ENCODE peak calls at places on chromosome 17, in five cellular contexts. W is kidney epithelial cell, P is dorsolateral prefrontal cortex, K is brain microvascular endothelial cell, U is OCI-LY7. B is an unnamed sample.
A peak's percentile ranks its signal among the peaks of the same experiment; 100 is the strongest.

GRCh38 chr17:32015245-32016013 is 8.2 kb downstream of the LRRC37B start:
- DNase-seq in W (no peak), P (no peak), K (peak; percentile 58), U (no peak), B (no peak)

GRCh38 chr17:48644910-48645557 is 18.9 kb upstream of the HOXB9 start:
- DNase-seq in W (no peak), P (no peak), K (no peak), U (no peak), B (no peak)

GRCh38 chr17:73420897-73421296 is 109.1 kb upstream of the CDC42EP4 start:
- DNase-seq in W (no peak), P (no peak), K (peak; percentile 40), U (peak; percentile 34), B (no peak)

GRCh38 chr17:38415250-38416194 is 12.7 kb upstream of the ARHGAP23 start:
- DNase-seq in W (no peak), P (no peak), K (peak; percentile 31), U (peak; percentile 95), B (no peak)

GRCh38 chr17:75850928-75851692 is 4.0 kb downstream of the WBP2 start:
- DNase-seq in W (no peak), P (peak; percentile 69), K (no peak), U (no peak), B (no peak)

GRCh38 chr17:69239611-69240010 is 11.0 kb upstream of the ABCA10 start:
- DNase-seq in W (no peak), P (no peak), K (no peak), U (no peak), B (no peak)

GRCh38 chr17:76529643-76530488 is 7.6 kb downstream of the CYGB start:
- DNase-seq in W (no peak), P (no peak), K (peak; percentile 57), U (peak; percentile 39), B (peak; percentile 37)

GRCh38 chr17:50835563-50836231 is at the start of gene WFIKKN2:
- DNase-seq in W (no peak), P (no peak), K (no peak), U (no peak), B (no peak)

GRCh38 chr17:54527941-54528340 is 372.7 kb upstream of the TOM1L1 start:
- DNase-seq in W (no peak), P (no peak), K (no peak), U (no peak), B (no peak)

GRCh38 chr17:50642722-50643656 is 8.3 kb downstream of the ABCC3 start:
- DNase-seq in W (peak; percentile 39), P (no peak), K (no peak), U (no peak), B (no peak)

GRCh38 chr17:46796524-46796923 is 22.0 kb downstream of the WNT3 start:
- DNase-seq in W (no peak), P (no peak), K (no peak), U (no peak), B (no peak)

GRCh38 chr17:78888911-78889496 is 14.0 kb downstream of the CEP295NL start:
- DNase-seq in W (no peak), P (no peak), K (no peak), U (no peak), B (no peak)

GRCh38 chr17:65290041-65290440 is 152.9 kb downstream of the RGS9 start:
- DNase-seq in W (no peak), P (no peak), K (no peak), U (no peak), B (no peak)

GRCh38 chr17:68222586-68222985 is 25.3 kb upstream of the AMZ2 start:
- DNase-seq in W (no peak), P (no peak), K (no peak), U (no peak), B (no peak)

GRCh38 chr17:17493986-17494466 is 2.2 kb downstream of the RASD1 start:
- DNase-seq in W (no peak), P (peak; percentile 20), K (no peak), U (no peak), B (no peak)

GRCh38 chr17:30116345-30116660 is 313 bp upstream of the NSRP1 start:
- DNase-seq in W (no peak), P (no peak), K (no peak), U (no peak), B (no peak)

GRCh38 chr17:77433385-77434135 is 292.8 kb downstream of the SEC14L1 start:
- DNase-seq in W (no peak), P (no peak), K (peak; percentile 64), U (peak; percentile 78), B (no peak)

GRCh38 chr17:55764610-55765009 is 13.8 kb downstream of the PCTP start:
- DNase-seq in W (no peak), P (no peak), K (no peak), U (no peak), B (no peak)

GRCh38 chr17:44900894-44901293 is 1.6 kb upstream of the EFTUD2 start:
- DNase-seq in W (no peak), P (no peak), K (peak; percentile 64), U (no peak), B (no peak)

GRCh38 chr17:30345527-30346075 is 11.7 kb upstream of the TMIGD1 start:
- DNase-seq in W (no peak), P (no peak), K (no peak), U (no peak), B (no peak)

GRCh38 chr17:46110219-46110618 is 83.0 kb downstream of the KANSL1 start:
- DNase-seq in W (no peak), P (no peak), K (no peak), U (no peak), B (no peak)

GRCh38 chr17:7634384-7634783 is 4.4 kb downstream of the SHBG start:
- DNase-seq in W (no peak), P (peak; percentile 52), K (peak; percentile 25), U (no peak), B (no peak)

GRCh38 chr17:65270932-65271700 is 133.9 kb downstream of the RGS9 start:
- DNase-seq in W (no peak), P (no peak), K (no peak), U (no peak), B (no peak)

GRCh38 chr17:53765129-53765528 is 57.6 kb upstream of the KIF2B start:
- DNase-seq in W (no peak), P (no peak), K (no peak), U (no peak), B (no peak)

GRCh38 chr17:73139296-73139695 is 25.5 kb upstream of the SSTR2 start:
- DNase-seq in W (no peak), P (no peak), K (no peak), U (no peak), B (no peak)

GRCh38 chr17:38450699-38451029 is 22.4 kb downstream of the ARHGAP23 start:
- DNase-seq in W (no peak), P (no peak), K (no peak), U (no peak), B (no peak)

GRCh38 chr17:18928726-18929125 is 23.2 kb upstream of the SLC5A10 start:
- DNase-seq in W (no peak), P (no peak), K (no peak), U (no peak), B (no peak)

GRCh38 chr17:60902399-60902798 is 224.7 kb downstream of the BCAS3 start:
- DNase-seq in W (no peak), P (no peak), K (peak; percentile 53), U (no peak), B (no peak)
- TF ChIP-seq CTCF in W (no peak), P (no peak), K (no peak), U (no peak), B (no peak)

DNA sequence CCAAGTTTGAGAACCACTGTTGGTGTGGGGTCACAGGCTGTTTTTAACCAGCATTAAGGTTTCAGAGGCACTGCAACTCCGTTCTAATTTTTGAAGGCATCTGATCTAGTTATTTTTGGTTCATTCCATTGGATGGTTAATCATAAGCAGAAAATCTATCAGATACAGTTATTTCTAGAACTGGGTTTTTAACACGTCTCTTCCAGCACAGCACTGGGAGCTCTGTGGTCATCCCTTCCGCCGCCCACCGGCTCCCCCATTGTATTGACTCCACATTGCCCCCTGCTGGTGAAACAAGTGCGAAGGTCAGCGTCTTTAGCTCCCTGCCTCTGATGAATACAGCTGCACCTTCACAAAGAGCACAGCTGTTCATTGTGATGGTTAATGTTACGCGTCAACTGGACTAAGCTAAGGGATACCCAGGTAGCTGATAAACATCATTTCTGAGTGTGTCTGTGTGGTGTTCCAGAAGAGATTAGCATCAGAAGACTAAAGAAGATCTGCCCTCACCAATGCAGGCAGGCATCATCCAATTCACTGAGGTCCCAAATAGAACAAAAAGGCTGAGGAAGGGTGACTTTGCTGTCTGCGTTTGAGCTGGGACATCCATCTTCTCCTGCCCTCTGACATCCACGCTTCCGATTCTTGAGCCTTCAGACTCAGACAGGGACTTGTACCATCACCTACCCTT is 8.5 kb downstream of the CCL18 start:
- DNase-seq in W (no peak), P (no peak), K (peak; percentile 37), U (peak; percentile 55), B (peak; percentile 48)
- TF ChIP-seq CTCF in W (peak; percentile 64), P (peak; percentile 62), K (peak; percentile 70), U (peak; percentile 87), B (no peak)

DNA sequence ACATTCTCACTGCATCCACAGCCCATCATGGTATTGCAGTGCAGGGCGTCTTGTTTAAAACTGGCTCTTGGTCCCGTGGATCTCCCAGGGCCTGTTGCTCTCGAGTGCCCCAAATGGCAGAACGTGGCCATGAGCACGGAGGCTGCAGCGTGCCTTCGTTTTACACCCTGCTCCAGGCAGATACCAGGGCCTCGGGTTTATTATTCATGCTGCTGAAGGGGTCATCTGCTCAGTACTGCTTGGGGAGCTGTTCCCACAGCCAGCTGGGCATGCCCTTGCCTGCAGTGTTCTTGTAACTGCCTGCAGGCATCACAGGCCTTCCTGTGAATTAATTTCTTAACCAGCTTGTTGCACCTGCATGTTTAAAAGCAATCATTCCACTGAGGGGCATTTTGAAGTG is 129.7 kb upstream of the CHMP6 start:
- DNase-seq in W (no peak), P (peak; percentile 75), K (peak; percentile 52), U (no peak), B (no peak)
- TF ChIP-seq CTCF in W (peak; percentile 78), P (peak; percentile 46), K (peak; percentile 73), U (no peak), B (no peak)

GRCh38 chr17:1650731-1651558 is 1.3 kb upstream of the RILP start:
- DNase-seq in W (no peak), P (no peak), K (no peak), U (no peak), B (no peak)

GRCh38 chr17:1647802-1648581 is 1.7 kb downstream of the RILP start:
- DNase-seq in W (no peak), P (peak; percentile 65), K (no peak), U (no peak), B (no peak)

GRCh38 chr17:1648582-1649115 is 1.0 kb downstream of the RILP start:
- DNase-seq in W (no peak), P (peak; percentile 95), K (peak; percentile 84), U (peak; percentile 96), B (peak; percentile 88)

GRCh38 chr17:1649844-1650409 is at the start of gene RILP:
- DNase-seq in W (no peak), P (no peak), K (no peak), U (no peak), B (peak; percentile 52)

DNA sequence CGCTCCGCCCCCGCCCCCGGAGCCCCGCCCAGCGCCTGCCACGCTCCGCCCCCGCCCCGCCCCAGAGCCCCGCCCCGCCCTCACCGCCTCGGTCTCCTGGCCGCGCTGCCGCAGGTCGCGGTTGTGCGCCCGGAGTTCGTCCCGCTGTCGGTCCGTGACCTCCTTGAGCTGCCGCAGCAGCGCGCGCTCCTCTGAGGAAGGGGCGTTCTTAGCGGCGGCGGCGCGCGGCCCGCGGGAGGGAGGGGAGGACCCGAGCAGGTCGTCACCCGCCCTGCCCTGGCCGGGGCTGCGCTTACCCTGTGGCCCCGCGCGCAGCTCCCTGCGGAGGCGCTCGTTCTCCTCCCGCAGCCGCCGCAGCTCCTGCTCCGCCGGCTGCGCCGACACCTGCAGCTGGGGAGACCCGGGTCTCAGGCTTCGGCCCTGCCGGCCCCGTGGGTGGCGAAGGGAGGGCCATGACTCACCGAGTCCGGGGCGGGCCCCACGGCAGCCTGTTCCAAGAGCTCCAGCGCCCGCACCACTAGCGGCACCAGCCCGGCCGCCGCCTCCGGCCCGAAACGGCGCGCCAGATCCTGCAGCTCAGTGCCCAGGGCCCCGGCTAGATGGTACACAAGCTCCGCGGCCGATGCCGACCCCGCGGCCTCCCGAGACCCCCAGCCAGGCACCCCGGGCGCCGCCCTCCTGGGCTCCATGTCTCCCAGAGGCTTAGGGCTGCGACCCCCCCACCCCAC is 386 bp downstream of the RILP start:
- DNase-seq in W (no peak), P (peak; percentile 85), K (peak; percentile 83), U (peak; percentile 77), B (peak; percentile 66)
- TF ChIP-seq CTCF in W (no peak), P (peak; percentile 6), K (no peak), U (no peak), B (no peak)